ENCODE peak calls at places on chromosomes 13 and 19, in eight cellular contexts. R is heart left ventricle, F is pancreas, J is uterus, V is adrenal gland, K is fibroblast of lung, Y is OCI-LY7, M is stomach. Q is an unnamed sample.

GRCh38 chr19:46944918-46945628 is 74.6 kb upstream of the NPAS1 start:
- DNase-seq in R (peak; percentile 75), F (no peak), J (peak; percentile 58), V (peak; percentile 82), K (peak; percentile 70), Y (no peak), M (no peak), Q (peak; percentile 53)

GRCh38 chr19:28884786-28885476 is 328.0 kb downstream of the UQCRFS1 start:
- DNase-seq in R (no peak), F (no peak), J (no peak), V (no peak), K (no peak), Y (no peak), M (no peak), Q (no peak)

GRCh38 chr13:51502206-51502651 is 49.4 kb upstream of the INTS6 start:
- DNase-seq in R (no peak), F (no peak), J (no peak), V (no peak), K (peak; percentile 58), Y (no peak), M (no peak), Q (no peak)

GRCh38 chr19:40523322-40524047 is 53.2 kb upstream of the SHKBP1 start:
- DNase-seq in R (no peak), F (peak; percentile 93), J (peak; percentile 25), V (peak; percentile 90), K (peak; percentile 37), Y (peak; percentile 84), M (peak; percentile 80), Q (peak; percentile 79)

GRCh38 chr13:100423375-100423774 is 165.2 kb downstream of the GGACT start:
- DNase-seq in R (no peak), F (no peak), J (no peak), V (no peak), K (no peak), Y (no peak), M (no peak), Q (no peak)

GRCh38 chr13:87344176-87344575 is 327.0 kb upstream of the SLITRK5 start:
- DNase-seq in R (no peak), F (no peak), J (no peak), V (no peak), K (peak; percentile 50), Y (no peak), M (no peak), Q (no peak)

GRCh38 chr13:114106526-114106925 is 25.9 kb downstream of the RASA3 start:
- DNase-seq in R (peak; percentile 18), F (peak; percentile 6), J (no peak), V (no peak), K (no peak), Y (no peak), M (no peak), Q (no peak)

GRCh38 chr19:7868671-7869452 is 5.3 kb downstream of the PRR36 start:
- DNase-seq in R (peak; percentile 82), F (peak; percentile 94), J (peak; percentile 69), V (peak; percentile 92), K (peak; percentile 34), Y (peak; percentile 92), M (peak; percentile 84), Q (peak; percentile 87)

GRCh38 chr19:4910594-4911273 is 1.4 kb downstream of the UHRF1 start:
- DNase-seq in R (no peak), F (peak; percentile 66), J (no peak), V (no peak), K (peak; percentile 87), Y (peak; percentile 58), M (no peak), Q (peak; percentile 38)

GRCh38 chr13:51739403-51740112 is 64.4 kb downstream of the DHRS12 start:
- DNase-seq in R (no peak), F (no peak), J (peak; percentile 72), V (no peak), K (no peak), Y (no peak), M (no peak), Q (no peak)

GRCh38 chr13:76884571-76885202 is 1.5 kb downstream of the KCTD12 start:
- DNase-seq in R (no peak), F (no peak), J (peak; percentile 17), V (peak; percentile 20), K (peak; percentile 32), Y (no peak), M (no peak), Q (peak; percentile 41)

GRCh38 chr13:102555914-102556553 is 40.8 kb upstream of the TPP2 start:
- DNase-seq in R (no peak), F (no peak), J (no peak), V (no peak), K (peak; percentile 21), Y (peak; percentile 14), M (no peak), Q (no peak)

GRCh38 chr13:113800576-113800926 is 41.5 kb downstream of the TMEM255B start:
- DNase-seq in R (no peak), F (peak; percentile 71), J (no peak), V (no peak), K (no peak), Y (no peak), M (no peak), Q (no peak)

GRCh38 chr13:94123543-94123942 is 355.9 kb downstream of the DCT start:
- DNase-seq in R (no peak), F (no peak), J (no peak), V (no peak), K (no peak), Y (no peak), M (no peak), Q (no peak)

GRCh38 chr19:29293292-29293691 is 80.3 kb upstream of the UQCRFS1 start:
- DNase-seq in R (no peak), F (no peak), J (no peak), V (no peak), K (no peak), Y (no peak), M (no peak), Q (no peak)

GRCh38 chr13:21069561-21070004 is 8.2 kb upstream of the LATS2 start:
- DNase-seq in R (no peak), F (no peak), J (peak; percentile 54), V (peak; percentile 49), K (peak; percentile 97), Y (no peak), M (no peak), Q (no peak)

GRCh38 chr19:43950834-43951626 is at the start of gene ZNF221:
- DNase-seq in R (peak; percentile 91), F (peak; percentile 91), J (peak; percentile 88), V (peak; percentile 88), K (peak; percentile 98), Y (peak; percentile 66), M (peak; percentile 90), Q (peak; percentile 96)
- TF ChIP-seq CTCF in R (peak; percentile 19), F (no peak), J (peak; percentile 57), V (peak; percentile 15), K (peak; percentile 36), Y (peak; percentile 36), M (peak; percentile 49), Q (peak; percentile 38)

GRCh38 chr13:111202745-111203144 is 87.6 kb downstream of the ARHGEF7 start:
- DNase-seq in R (no peak), F (no peak), J (no peak), V (no peak), K (peak; percentile 89), Y (peak; percentile 66), M (no peak), Q (no peak)

GRCh38 chr13:111203742-111204386 is 88.8 kb downstream of the ARHGEF7 start:
- DNase-seq in R (no peak), F (no peak), J (no peak), V (no peak), K (no peak), Y (peak; percentile 51), M (no peak), Q (no peak)

GRCh38 chr13:111202149-111202548 is 87.0 kb downstream of the ARHGEF7 start:
- DNase-seq in R (no peak), F (no peak), J (no peak), V (no peak), K (no peak), Y (peak; percentile 36), M (no peak), Q (no peak)

GRCh38 chr13:111206148-111206547 is 91.0 kb downstream of the ARHGEF7 start:
- DNase-seq in R (no peak), F (no peak), J (no peak), V (no peak), K (no peak), Y (no peak), M (no peak), Q (no peak)

DNA sequence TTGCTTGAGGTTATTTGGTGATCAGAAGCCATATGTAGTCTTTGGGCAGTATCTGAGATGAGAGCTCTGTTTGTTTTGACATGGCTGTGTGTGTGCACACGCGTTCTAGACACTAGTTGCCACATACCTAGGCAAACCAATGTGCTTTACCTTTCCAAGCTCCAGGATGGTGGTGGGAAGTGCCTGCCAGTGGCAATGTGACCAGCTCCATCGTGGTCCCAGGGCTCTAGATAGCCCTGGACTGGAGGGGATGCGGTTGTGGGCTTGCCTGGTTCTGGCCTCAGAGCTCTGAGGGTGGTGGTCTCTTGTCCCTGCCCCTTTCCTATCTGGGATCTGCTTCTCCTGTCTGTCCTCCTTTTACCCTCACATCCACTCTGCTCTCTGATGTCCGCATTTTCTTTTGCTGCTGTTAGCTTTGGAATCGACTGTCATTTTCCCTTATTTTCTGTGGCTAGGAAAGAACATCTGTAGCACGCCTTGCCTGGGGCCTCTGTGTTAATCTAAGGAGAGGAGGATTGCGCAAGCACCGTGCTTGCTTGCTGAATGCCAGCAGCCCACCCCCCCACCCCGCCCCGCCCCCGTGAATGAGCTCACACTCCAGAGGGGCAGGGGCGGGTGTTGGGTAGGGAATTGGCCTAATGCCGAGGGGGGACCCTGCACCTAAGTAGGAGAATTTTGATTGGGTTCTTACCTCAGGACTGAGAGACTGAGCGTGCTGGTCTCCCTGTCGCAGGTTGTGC is 89.5 kb downstream of the ARHGEF7 start:
- DNase-seq in R (no peak), F (no peak), J (peak; percentile 66), V (peak; percentile 63), K (peak; percentile 70), Y (no peak), M (no peak), Q (no peak)
- H3K4me1 ChIP-seq in R (peaks cover 27% of the 10 kb centered on the region), F (peaks cover 20% of the 10 kb centered on the region), J (peaks cover 15% of the 10 kb centered on the region), V (peaks cover 9% of the 10 kb centered on the region), K (peaks cover 15% of the 10 kb centered on the region), Y (peaks cover 77% of the 10 kb centered on the region), M (peaks cover 26% of the 10 kb centered on the region), Q (no peaks in the 10 kb centered on the region)

DNA sequence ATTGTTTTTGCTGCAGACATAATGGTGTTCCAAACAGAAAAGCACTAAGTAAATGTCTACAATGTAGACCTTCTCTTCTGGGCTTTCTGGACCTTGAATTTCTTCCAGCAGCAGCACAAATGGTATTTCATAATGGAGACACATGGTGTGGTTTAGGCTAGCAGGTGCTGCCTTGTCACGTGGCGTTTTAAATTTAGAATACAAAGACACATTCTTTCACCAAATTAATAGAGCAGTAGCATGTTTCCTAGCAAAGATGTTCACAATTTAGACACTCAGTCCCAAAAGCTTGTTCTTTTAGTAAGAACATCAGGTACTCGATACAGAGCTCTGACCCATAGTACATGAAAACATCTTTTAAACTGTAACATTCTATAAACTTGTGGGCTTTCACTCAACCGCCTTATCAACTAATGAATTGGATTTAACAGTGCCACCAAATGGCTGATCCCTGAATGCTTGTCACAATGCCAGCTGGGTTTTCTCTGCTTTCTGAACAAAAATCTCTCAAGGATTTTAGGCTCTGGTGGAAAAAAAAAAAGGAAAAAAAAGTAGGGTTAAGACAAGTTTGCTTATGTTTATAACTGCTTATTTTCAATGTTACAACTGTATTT is 290.1 kb downstream of the DCLK1 start:
- DNase-seq in R (no peak), F (no peak), J (no peak), V (no peak), K (peak; percentile 45), Y (no peak), M (no peak), Q (no peak)
- TF ChIP-seq CTCF in R (no peak), F (no peak), J (no peak), V (no peak), K (no peak), Y (no peak), M (no peak), Q (no peak)

GRCh38 chr13:80337706-80338105 is 3.2 kb downstream of the SPRY2 start:
- DNase-seq in R (no peak), F (no peak), J (no peak), V (no peak), K (peak; percentile 33), Y (no peak), M (no peak), Q (no peak)
- H3K4me1 ChIP-seq in R (no peaks in the 10 kb centered on the region), F (peaks cover 11% of the 10 kb centered on the region), J (no peaks in the 10 kb centered on the region), V (no peaks in the 10 kb centered on the region), K (peaks cover 4% of the 10 kb centered on the region), Y (no peaks in the 10 kb centered on the region), M (peaks cover 11% of the 10 kb centered on the region), Q (no peaks in the 10 kb centered on the region)